ENCODE peak calls at places on chromosomes 4 and X, in eight cellular contexts. One of them, this sample, is unnamed.

GRCh38 chrX:42093756-42094155 is 170.4 kb upstream of the CASK start:
- DNase-seq in activated CD4-positive, alpha-beta T cell treated with anti-CD3 and anti-CD28 coated beads, Interleukin-2, amount 50 U/mL, for 48 hours: peak; percentile 4
- DNase-seq in A172: peak; percentile 11
- DNase-seq in non-pigmented ciliary epithelial cell: no peak
- DNase-seq in NCI-H1105: no peak
- DNase-seq in GM06990: peak; percentile 32
- DNase-seq in MM.1S: no peak
- DNase-seq in caudate nucleus: no peak
- DNase-seq in this sample: no peak

GRCh38 chrX:24395775-24396174 is 35.3 kb downstream of the SUPT20HL1 start:
- DNase-seq in A172: peak; percentile 76
- DNase-seq in MM.1S: peak; percentile 57
- DNase-seq in GM06990: peak; percentile 8
- DNase-seq in activated CD4-positive, alpha-beta T cell treated with anti-CD3 and anti-CD28 coated beads, Interleukin-2, amount 50 U/mL, for 48 hours: peak; percentile 26
- DNase-seq in caudate nucleus: peak; percentile 40
- DNase-seq in non-pigmented ciliary epithelial cell: no peak
- DNase-seq in NCI-H1105: peak; percentile 36
- DNase-seq in this sample: peak; percentile 22

GRCh38 chr4:56698329-56698728 is 17.2 kb upstream of the HOPX start:
- DNase-seq in non-pigmented ciliary epithelial cell: no peak
- DNase-seq in activated CD4-positive, alpha-beta T cell treated with anti-CD3 and anti-CD28 coated beads, Interleukin-2, amount 50 U/mL, for 48 hours: no peak
- DNase-seq in NCI-H1105: no peak
- DNase-seq in GM06990: no peak
- DNase-seq in A172: peak; percentile 61
- DNase-seq in MM.1S: no peak
- DNase-seq in caudate nucleus: no peak
- DNase-seq in this sample: no peak

GRCh38 chr4:14184265-14184664 is 556.7 kb upstream of the BOD1L1 start:
- DNase-seq in MM.1S: no peak
- DNase-seq in NCI-H1105: no peak
- DNase-seq in GM06990: no peak
- DNase-seq in activated CD4-positive, alpha-beta T cell treated with anti-CD3 and anti-CD28 coated beads, Interleukin-2, amount 50 U/mL, for 48 hours: no peak
- DNase-seq in non-pigmented ciliary epithelial cell: no peak
- DNase-seq in A172: no peak
- DNase-seq in caudate nucleus: no peak
- DNase-seq in this sample: no peak

GRCh38 chrX:102712967-102713677 is 874 bp downstream of the GPRASP2 start:
- DNase-seq in A172: peak; percentile 20
- DNase-seq in MM.1S: no peak
- DNase-seq in activated CD4-positive, alpha-beta T cell treated with anti-CD3 and anti-CD28 coated beads, Interleukin-2, amount 50 U/mL, for 48 hours: peak; percentile 10
- DNase-seq in NCI-H1105: peak; percentile 30
- DNase-seq in caudate nucleus: peak; percentile 62
- DNase-seq in non-pigmented ciliary epithelial cell: no peak
- DNase-seq in GM06990: no peak
- DNase-seq in this sample: peak; percentile 10

GRCh38 chrX:135707880-135708279 is 5.6 kb upstream of the CT45A1 start:
- DNase-seq in GM06990: no peak
- DNase-seq in A172: peak; percentile 3
- DNase-seq in caudate nucleus: no peak
- DNase-seq in activated CD4-positive, alpha-beta T cell treated with anti-CD3 and anti-CD28 coated beads, Interleukin-2, amount 50 U/mL, for 48 hours: peak; percentile 38
- DNase-seq in MM.1S: peak; percentile 42
- DNase-seq in non-pigmented ciliary epithelial cell: no peak
- DNase-seq in NCI-H1105: no peak
- DNase-seq in this sample: no peak

GRCh38 chrX:20500949-20501348 is 234.2 kb upstream of the RPS6KA3 start:
- DNase-seq in GM06990: no peak
- DNase-seq in A172: no peak
- DNase-seq in NCI-H1105: no peak
- DNase-seq in caudate nucleus: no peak
- DNase-seq in non-pigmented ciliary epithelial cell: no peak
- DNase-seq in activated CD4-positive, alpha-beta T cell treated with anti-CD3 and anti-CD28 coated beads, Interleukin-2, amount 50 U/mL, for 48 hours: no peak
- DNase-seq in MM.1S: no peak
- DNase-seq in this sample: no peak

GRCh38 chrX:42524374-42524773 is 253.6 kb downstream of the PPP1R2C start:
- DNase-seq in activated CD4-positive, alpha-beta T cell treated with anti-CD3 and anti-CD28 coated beads, Interleukin-2, amount 50 U/mL, for 48 hours: no peak
- DNase-seq in NCI-H1105: no peak
- DNase-seq in A172: peak; percentile 74
- DNase-seq in GM06990: no peak
- DNase-seq in MM.1S: no peak
- DNase-seq in caudate nucleus: no peak
- DNase-seq in non-pigmented ciliary epithelial cell: peak; percentile 38
- DNase-seq in this sample: no peak

GRCh38 chr4:1788254-1788973 is 4.7 kb upstream of the FGFR3 start:
- DNase-seq in MM.1S: no peak
- DNase-seq in A172: no peak
- DNase-seq in activated CD4-positive, alpha-beta T cell treated with anti-CD3 and anti-CD28 coated beads, Interleukin-2, amount 50 U/mL, for 48 hours: no peak
- DNase-seq in caudate nucleus: no peak
- DNase-seq in GM06990: no peak
- DNase-seq in non-pigmented ciliary epithelial cell: no peak
- DNase-seq in NCI-H1105: no peak
- DNase-seq in this sample: no peak

GRCh38 chr4:61427099-61427817 is 227.1 kb downstream of the ADGRL3 start:
- DNase-seq in activated CD4-positive, alpha-beta T cell treated with anti-CD3 and anti-CD28 coated beads, Interleukin-2, amount 50 U/mL, for 48 hours: no peak
- DNase-seq in A172: no peak
- DNase-seq in non-pigmented ciliary epithelial cell: no peak
- DNase-seq in NCI-H1105: no peak
- DNase-seq in GM06990: no peak
- DNase-seq in caudate nucleus: no peak
- DNase-seq in MM.1S: no peak
- DNase-seq in this sample: no peak

GRCh38 chr4:23759066-23759465 is 130.8 kb downstream of the PPARGC1A start:
- DNase-seq in non-pigmented ciliary epithelial cell: no peak
- DNase-seq in activated CD4-positive, alpha-beta T cell treated with anti-CD3 and anti-CD28 coated beads, Interleukin-2, amount 50 U/mL, for 48 hours: no peak
- DNase-seq in GM06990: no peak
- DNase-seq in A172: peak; percentile 64
- DNase-seq in MM.1S: no peak
- DNase-seq in NCI-H1105: no peak
- DNase-seq in caudate nucleus: no peak
- DNase-seq in this sample: no peak

GRCh38 chr4:2785613-2786012 is 7.3 kb upstream of the SH3BP2 start:
- DNase-seq in non-pigmented ciliary epithelial cell: no peak
- DNase-seq in A172: no peak
- DNase-seq in caudate nucleus: no peak
- DNase-seq in GM06990: peak; percentile 44
- DNase-seq in activated CD4-positive, alpha-beta T cell treated with anti-CD3 and anti-CD28 coated beads, Interleukin-2, amount 50 U/mL, for 48 hours: no peak
- DNase-seq in NCI-H1105: no peak
- DNase-seq in MM.1S: peak; percentile 47
- DNase-seq in this sample: no peak

GRCh38 chrX:96314974-96315373 is 369.7 kb upstream of the DIAPH2 start:
- DNase-seq in A172: peak; percentile 47
- DNase-seq in MM.1S: no peak
- DNase-seq in caudate nucleus: no peak
- DNase-seq in non-pigmented ciliary epithelial cell: no peak
- DNase-seq in GM06990: no peak
- DNase-seq in activated CD4-positive, alpha-beta T cell treated with anti-CD3 and anti-CD28 coated beads, Interleukin-2, amount 50 U/mL, for 48 hours: no peak
- DNase-seq in NCI-H1105: no peak
- DNase-seq in this sample: no peak

GRCh38 chr4:52641853-52642563 is 17.1 kb downstream of the USP46 start:
- DNase-seq in caudate nucleus: no peak
- DNase-seq in GM06990: peak; percentile 60
- DNase-seq in activated CD4-positive, alpha-beta T cell treated with anti-CD3 and anti-CD28 coated beads, Interleukin-2, amount 50 U/mL, for 48 hours: no peak
- DNase-seq in A172: peak; percentile 71
- DNase-seq in non-pigmented ciliary epithelial cell: no peak
- DNase-seq in MM.1S: no peak
- DNase-seq in NCI-H1105: no peak
- DNase-seq in this sample: no peak

GRCh38 chrX:39550795-39551361 is 546.9 kb downstream of the BCOR start:
- DNase-seq in caudate nucleus: no peak
- DNase-seq in NCI-H1105: no peak
- DNase-seq in GM06990: no peak
- DNase-seq in non-pigmented ciliary epithelial cell: no peak
- DNase-seq in A172: no peak
- DNase-seq in activated CD4-positive, alpha-beta T cell treated with anti-CD3 and anti-CD28 coated beads, Interleukin-2, amount 50 U/mL, for 48 hours: no peak
- DNase-seq in MM.1S: no peak
- DNase-seq in this sample: no peak

GRCh38 chr4:169283114-169283509 is 12.4 kb upstream of the SH3RF1 start:
- DNase-seq in NCI-H1105: no peak
- DNase-seq in GM06990: no peak
- DNase-seq in A172: peak; percentile 48
- DNase-seq in MM.1S: no peak
- DNase-seq in activated CD4-positive, alpha-beta T cell treated with anti-CD3 and anti-CD28 coated beads, Interleukin-2, amount 50 U/mL, for 48 hours: no peak
- DNase-seq in caudate nucleus: no peak
- DNase-seq in non-pigmented ciliary epithelial cell: peak; percentile 65
- DNase-seq in this sample: no peak

GRCh38 chrX:153966841-153967535 is 4.6 kb downstream of the HCFC1 start:
- DNase-seq in MM.1S: no peak
- DNase-seq in activated CD4-positive, alpha-beta T cell treated with anti-CD3 and anti-CD28 coated beads, Interleukin-2, amount 50 U/mL, for 48 hours: peak; percentile 71
- DNase-seq in non-pigmented ciliary epithelial cell: no peak
- DNase-seq in GM06990: no peak
- DNase-seq in caudate nucleus: no peak
- DNase-seq in NCI-H1105: no peak
- DNase-seq in A172: no peak
- DNase-seq in this sample: no peak

GRCh38 chr4:185773419-185773818 is 38.6 kb downstream of the SORBS2 start:
- DNase-seq in activated CD4-positive, alpha-beta T cell treated with anti-CD3 and anti-CD28 coated beads, Interleukin-2, amount 50 U/mL, for 48 hours: no peak
- DNase-seq in caudate nucleus: no peak
- DNase-seq in NCI-H1105: no peak
- DNase-seq in GM06990: no peak
- DNase-seq in A172: peak; percentile 34
- DNase-seq in MM.1S: no peak
- DNase-seq in non-pigmented ciliary epithelial cell: no peak
- DNase-seq in this sample: no peak

GRCh38 chrX:80306007-80306406 is 114.2 kb upstream of the TENT5D start:
- DNase-seq in GM06990: no peak
- DNase-seq in non-pigmented ciliary epithelial cell: no peak
- DNase-seq in NCI-H1105: no peak
- DNase-seq in caudate nucleus: no peak
- DNase-seq in activated CD4-positive, alpha-beta T cell treated with anti-CD3 and anti-CD28 coated beads, Interleukin-2, amount 50 U/mL, for 48 hours: no peak
- DNase-seq in MM.1S: no peak
- DNase-seq in A172: no peak
- DNase-seq in this sample: no peak

GRCh38 chr4:121698119-121698732 is 1.4 kb upstream of the ANXA5 start:
- DNase-seq in NCI-H1105: no peak
- DNase-seq in activated CD4-positive, alpha-beta T cell treated with anti-CD3 and anti-CD28 coated beads, Interleukin-2, amount 50 U/mL, for 48 hours: no peak
- DNase-seq in A172: no peak
- DNase-seq in non-pigmented ciliary epithelial cell: no peak
- DNase-seq in MM.1S: no peak
- DNase-seq in GM06990: no peak
- DNase-seq in caudate nucleus: no peak
- DNase-seq in this sample: no peak

GRCh38 chr4:1401409-1402020 is 4.7 kb downstream of the NKX1-1 start:
- DNase-seq in A172: no peak
- DNase-seq in caudate nucleus: no peak
- DNase-seq in NCI-H1105: no peak
- DNase-seq in activated CD4-positive, alpha-beta T cell treated with anti-CD3 and anti-CD28 coated beads, Interleukin-2, amount 50 U/mL, for 48 hours: no peak
- DNase-seq in GM06990: no peak
- DNase-seq in MM.1S: no peak
- DNase-seq in non-pigmented ciliary epithelial cell: no peak
- DNase-seq in this sample: no peak

GRCh38 chrX:108735087-108735679 is 1.2 kb downstream of the IRS4 start:
- DNase-seq in non-pigmented ciliary epithelial cell: no peak
- DNase-seq in MM.1S: no peak
- DNase-seq in A172: no peak
- DNase-seq in caudate nucleus: no peak
- DNase-seq in GM06990: no peak
- DNase-seq in activated CD4-positive, alpha-beta T cell treated with anti-CD3 and anti-CD28 coated beads, Interleukin-2, amount 50 U/mL, for 48 hours: no peak
- DNase-seq in NCI-H1105: peak; percentile 6
- DNase-seq in this sample: no peak

GRCh38 chr4:15695240-15695699 is 7.6 kb upstream of the BST1 start:
- DNase-seq in non-pigmented ciliary epithelial cell: peak; percentile 96
- DNase-seq in caudate nucleus: no peak
- DNase-seq in MM.1S: no peak
- DNase-seq in GM06990: no peak
- DNase-seq in NCI-H1105: no peak
- DNase-seq in A172: peak; percentile 99
- DNase-seq in activated CD4-positive, alpha-beta T cell treated with anti-CD3 and anti-CD28 coated beads, Interleukin-2, amount 50 U/mL, for 48 hours: no peak
- DNase-seq in this sample: no peak